ENCODE peak calls at places on chromosomes 11 and 22, in four cellular contexts. R, E, A and D are unnamed samples.

GRCh38 chr11:31106326-31106725 is 263.2 kb downstream of the DCDC1 start:
- DNase-seq in R (no peak), E (no peak), A (no peak), D (no peak)

GRCh38 chr11:10305964-10306918 is 1.4 kb downstream of the ADM start:
- DNase-seq in R (no peak), A (no peak), E (peak; percentile 36), D (no peak)

GRCh38 chr11:105665281-105665680 is 55.4 kb downstream of the GRIA4 start:
- DNase-seq in R (no peak), E (no peak), A (no peak), D (no peak)

GRCh38 chr11:97454988-97455387 is 1065.2 kb downstream of the JRKL start:
- DNase-seq in A (no peak), E (no peak), R (no peak), D (peak; percentile 6)

GRCh38 chr22:26585104-26585790 is 4.7 kb downstream of the TPST2 start:
- DNase-seq in E (peak; percentile 86), R (peak; percentile 72), A (peak; percentile 44), D (peak; percentile 82)

GRCh38 chr11:86117706-86118050 is 48.8 kb upstream of the PICALM start:
- DNase-seq in R (no peak), A (no peak), E (no peak), D (no peak)

GRCh38 chr11:126799974-126800373 is 200.6 kb downstream of the KIRREL3 start:
- DNase-seq in E (peak; percentile 85), R (no peak), A (peak; percentile 55), D (no peak)

GRCh38 chr11:65482306-65482850 is 16.5 kb upstream of the MALAT1 start:
- DNase-seq in E (no peak), R (no peak), A (no peak), D (no peak)

GRCh38 chr11:73997120-73997772 is 11.6 kb downstream of the UCP3 start:
- DNase-seq in A (no peak), E (no peak), R (no peak), D (no peak)

GRCh38 chr22:37484115-37485005 is 1.8 kb downstream of the MFNG start:
- DNase-seq in E (no peak), R (peak; percentile 78), A (no peak), D (no peak)

GRCh38 chr11:57072640-57073039 is 83.9 kb downstream of the OR5AK2 start:
- DNase-seq in R (no peak), A (peak; percentile 98), E (peak; percentile 99), D (peak; percentile 93)

GRCh38 chr11:64763804-64764611 is 4.2 kb upstream of the PYGM start:
- DNase-seq in A (no peak), E (no peak), R (no peak), D (no peak)

GRCh38 chr11:117842131-117842941 is 17.8 kb upstream of the FXYD2 start:
- DNase-seq in R (peak; percentile 23), A (no peak), E (no peak), D (no peak)

GRCh38 chr11:103892603-103893002 is 143.8 kb upstream of the DDI1 start:
- DNase-seq in E (peak; percentile 53), A (no peak), R (no peak), D (peak; percentile 33)

GRCh38 chr11:120715239-120715638 is 203.7 kb downstream of the GRIK4 start:
- DNase-seq in E (no peak), R (no peak), A (no peak), D (peak; percentile 19)

GRCh38 chr11:10398525-10398924 is 56.5 kb upstream of the AMPD3 start:
- DNase-seq in R (no peak), A (no peak), E (no peak), D (no peak)

GRCh38 chr11:13959001-13959400 is 3.5 kb upstream of the SPON1 start:
- DNase-seq in E (no peak), A (no peak), R (no peak), D (no peak)

GRCh38 chr11:36454551-36454950 is 55.5 kb downstream of the TRAF6 start:
- DNase-seq in A (no peak), E (no peak), R (no peak), D (no peak)

DNA sequence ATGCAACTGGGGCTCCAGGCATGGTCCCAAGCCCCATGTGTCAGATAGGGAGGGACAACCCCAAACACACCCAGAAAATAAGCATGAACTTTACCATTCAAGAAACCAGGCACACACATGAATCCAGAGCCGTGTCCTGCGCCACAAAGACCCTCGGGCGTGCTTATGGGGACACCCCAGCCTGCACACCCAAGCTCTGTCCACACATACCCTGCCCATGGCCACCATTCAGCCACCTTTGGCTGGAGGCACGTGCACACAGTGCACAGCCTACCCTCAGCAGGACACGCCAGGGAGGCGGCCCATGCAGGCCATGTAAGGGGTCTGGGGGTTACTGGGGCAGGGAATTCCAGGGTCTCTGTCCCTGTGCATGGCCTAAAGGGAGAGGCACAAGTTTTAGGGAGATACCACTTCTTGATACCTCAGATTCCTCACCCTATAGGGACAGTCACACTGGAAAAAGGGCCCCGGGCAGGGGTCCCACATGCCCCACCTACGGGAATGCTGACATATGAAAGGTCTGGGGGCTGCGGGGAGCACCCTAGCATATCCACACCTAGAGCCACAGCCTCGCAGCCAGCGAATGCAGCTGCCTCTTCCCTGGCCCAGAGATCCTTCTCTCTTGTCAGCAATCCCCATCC is 20.6 kb downstream of the PACSIN2 start:
- DNase-seq in A (no peak), R (no peak), E (no peak), D (no peak)
- H3K4me3 ChIP-seq in A (peak overlapping the region; percentile 32), R (peak overlapping the region; percentile 25), E (peak overlapping the region; percentile 56), D (peak overlapping the region; percentile 35)

GRCh38 chr11:81492923-81493445 is 1240.7 kb downstream of the FAM181B start:
- DNase-seq in E (no peak), R (no peak), A (no peak), D (no peak)

GRCh38 chr11:81497202-81497804 is 1236.4 kb downstream of the FAM181B start:
- DNase-seq in R (no peak), A (no peak), E (peak; percentile 8), D (peak; percentile 11)

GRCh38 chr11:81494431-81494830 is 1239.2 kb downstream of the FAM181B start:
- DNase-seq in A (no peak), R (no peak), E (no peak), D (no peak)

GRCh38 chr11:81496566-81496965 is 1237.1 kb downstream of the FAM181B start:
- DNase-seq in A (no peak), R (no peak), E (no peak), D (no peak)

DNA sequence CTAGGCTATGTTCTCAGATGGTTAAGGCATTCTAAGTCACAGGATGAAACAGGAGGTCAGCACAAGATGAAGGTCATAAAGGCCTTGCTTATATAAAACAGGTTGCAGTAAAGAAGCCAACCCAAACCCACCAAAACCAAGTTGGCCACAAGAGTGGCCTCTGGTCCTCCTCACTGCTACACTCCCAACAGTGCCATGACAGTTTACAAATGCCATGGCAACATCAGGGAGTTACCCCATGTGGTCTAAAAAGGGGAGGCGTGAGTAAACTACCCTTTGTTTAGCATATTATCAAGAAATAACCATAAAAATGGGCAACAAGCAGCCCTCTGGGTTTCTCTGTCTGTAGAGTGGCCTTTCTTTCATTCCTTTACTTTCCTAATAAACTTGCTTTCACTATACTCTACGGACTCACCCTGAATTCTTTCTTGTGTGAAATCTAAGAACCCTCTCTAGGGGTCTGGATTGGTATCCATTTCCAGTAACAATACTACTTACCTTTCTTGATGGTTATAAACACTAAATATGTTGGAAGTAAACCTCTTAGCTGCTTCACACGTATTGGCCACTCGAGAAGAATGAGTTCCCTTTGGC is 1237.9 kb downstream of the FAM181B start:
- DNase-seq in E (no peak), A (no peak), R (no peak), D (no peak)
- TF ChIP-seq CTCF in E (no peak), A (no peak), R (no peak), D (no peak)

GRCh38 chr22:46776876-46777608 is 14.6 kb downstream of the TBC1D22A start:
- DNase-seq in E (no peak), A (no peak), R (no peak), D (no peak)

GRCh38 chr22:46775789-46776485 is 13.5 kb downstream of the TBC1D22A start:
- DNase-seq in R (no peak), E (no peak), A (no peak), D (no peak)

GRCh38 chr22:46776486-46776826 is 14.0 kb downstream of the TBC1D22A start:
- DNase-seq in E (no peak), R (no peak), A (no peak), D (no peak)

GRCh38 chr22:46774456-46775363 is 12.3 kb downstream of the TBC1D22A start:
- DNase-seq in E (no peak), A (no peak), R (no peak), D (no peak)

DNA sequence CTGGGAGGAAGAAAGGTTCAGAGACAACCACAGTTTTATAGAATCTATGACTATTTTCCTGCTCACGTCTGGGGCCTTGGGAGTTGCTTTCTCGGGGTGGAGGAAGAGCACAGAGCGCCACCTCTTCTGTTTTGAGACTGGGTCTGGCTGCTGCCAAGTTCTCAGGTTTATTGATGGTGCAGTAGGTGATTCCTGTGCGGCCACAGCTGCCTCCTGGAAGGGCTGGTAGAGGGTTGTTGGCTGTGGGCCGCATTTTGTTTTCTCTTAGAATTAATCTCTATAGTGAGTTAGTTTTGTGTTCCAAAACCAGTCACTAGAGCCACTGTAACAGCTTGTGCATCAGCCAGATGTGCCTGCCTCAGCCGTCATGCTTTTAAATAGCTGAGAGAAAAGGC is 12.9 kb downstream of the TBC1D22A start:
- DNase-seq in R (no peak), E (no peak), A (no peak), D (no peak)
- H3K4me3 ChIP-seq in R (no peak overlapping the region), E (no peak overlapping the region), A (no peak overlapping the region), D (no peak overlapping the region)

GRCh38 chr11:96356837-96357236 is 13.8 kb upstream of the MAML2 start:
- DNase-seq in A (no peak), E (no peak), R (no peak), D (no peak)
- TF ChIP-seq CTCF in A (no peak), E (no peak), R (no peak), D (no peak)

GRCh38 chr22:50341977-50342650 is 1.0 kb upstream of the PPP6R2 start:
- DNase-seq in A (no peak), E (peak; percentile 76), R (peak; percentile 88), D (peak; percentile 84)
- H3K4me3 ChIP-seq in A (peak overlapping the region; percentile 55), E (peak overlapping the region; percentile 80), R (peak overlapping the region; percentile 100), D (peak overlapping the region; percentile 71)

DNA sequence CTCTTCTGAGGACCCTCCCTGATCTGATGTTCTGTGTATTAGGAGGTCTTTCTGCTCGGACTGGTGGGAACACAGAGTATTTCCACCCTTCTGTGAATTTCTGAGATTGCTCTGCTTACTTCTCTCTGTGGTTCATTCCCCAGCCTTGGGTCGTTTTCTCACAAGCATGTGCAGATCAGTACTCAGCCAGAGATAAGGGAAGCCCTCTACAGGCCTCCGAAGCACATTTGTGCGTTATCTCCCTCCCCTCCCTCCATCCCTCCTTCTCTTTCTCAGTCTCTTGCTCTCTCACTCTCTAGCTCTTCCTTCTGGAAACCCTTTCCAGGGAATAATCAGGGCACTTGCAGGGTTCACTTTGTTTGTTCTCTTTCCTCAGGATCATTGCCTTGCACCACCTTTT is 35.2 kb upstream of the TUB start:
- DNase-seq in A (no peak), R (no peak), E (no peak), D (no peak)
- TF ChIP-seq CTCF in A (no peak), R (no peak), E (no peak), D (no peak)

DNA sequence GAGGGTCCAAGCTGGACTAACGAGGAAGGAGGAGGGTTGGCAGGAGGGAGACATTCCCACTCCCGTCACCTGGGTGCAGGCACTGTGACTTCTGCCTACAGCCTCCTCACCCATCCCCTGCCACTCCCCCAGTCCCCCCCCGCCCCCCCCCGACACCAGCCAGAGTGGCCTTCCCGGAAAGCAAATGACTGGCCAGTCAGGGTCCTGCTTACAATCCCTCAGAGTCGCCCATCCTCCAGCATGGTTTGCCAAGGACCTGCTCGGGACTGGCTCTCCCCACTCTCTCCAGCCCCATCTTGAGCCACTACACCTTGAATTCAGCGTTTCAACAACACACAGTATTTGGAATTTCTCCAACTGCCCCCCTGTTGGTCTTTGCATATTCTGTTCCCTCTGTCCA is 59.6 kb downstream of the THAP12 start:
- DNase-seq in R (no peak), A (no peak), E (no peak), D (no peak)
- H3K4me3 ChIP-seq in R (no peak overlapping the region), A (no peak overlapping the region), E (no peak overlapping the region), D (no peak overlapping the region)